ENCODE peak calls at places on chromosomes 3 and 15, in four cellular contexts. K is nephron progenitor cell; W is H1; F is activated CD8-positive, alpha-beta T cell treated with anti-CD3 and anti-CD28 coated beads for 36 hours. P is an unnamed sample.

GRCh38 chr3:122594025-122594424 is 16.6 kb downstream of the PARP15 start:
- DNase-seq in K (no peak), W (no peak), F (no peak), P (no peak)

GRCh38 chr15:57376695-57377477 is 581 bp downstream of the CGNL1 start:
- DNase-seq in K (peak; percentile 59), W (no peak), F (no peak), P (peak; percentile 27)

GRCh38 chr3:186254676-186255665 is 107.1 kb downstream of the DGKG start:
- DNase-seq in K (no peak), W (no peak), F (peak; percentile 73), P (peak; percentile 61)

GRCh38 chr3:40584625-40585189 is 59.9 kb downstream of the ZNF621 start:
- DNase-seq in K (peak; percentile 94), W (peak; percentile 65), F (peak; percentile 83), P (peak; percentile 66)

GRCh38 chr3:14220933-14221332 is 42.3 kb downstream of the LSM3 start:
- DNase-seq in K (no peak), W (no peak), F (no peak), P (no peak)

GRCh38 chr15:89707577-89707976 is 17.0 kb downstream of the WDR93 start:
- DNase-seq in K (no peak), W (no peak), F (no peak), P (no peak)

GRCh38 chr15:67303490-67304363 is 49.1 kb downstream of the IQCH start:
- DNase-seq in K (no peak), W (no peak), F (peak; percentile 41), P (peak; percentile 21)

GRCh38 chr15:65212097-65212496 is 824 bp upstream of the CILP start:
- DNase-seq in K (no peak), W (no peak), F (peak; percentile 84), P (peak; percentile 69)

GRCh38 chr3:66039590-66039887 is 821 bp upstream of the MAGI1 start:
- DNase-seq in K (peak; percentile 56), W (no peak), F (no peak), P (peak; percentile 41)

GRCh38 chr3:191350389-191351090 is 20.2 kb upstream of the UTS2B start:
- DNase-seq in K (no peak), W (no peak), F (no peak), P (no peak)

GRCh38 chr3:81749285-81749684 is 12.2 kb downstream of the GBE1 start:
- DNase-seq in K (no peak), W (no peak), F (no peak), P (no peak)

GRCh38 chr15:51104512-51104911 is 9.8 kb upstream of the TNFAIP8L3 start:
- DNase-seq in K (peak; percentile 31), W (no peak), F (no peak), P (no peak)

GRCh38 chr15:92383528-92384326 is 10.0 kb upstream of the ST8SIA2 start:
- DNase-seq in K (peak; percentile 66), W (no peak), F (peak; percentile 56), P (peak; percentile 39)

GRCh38 chr3:73228000-73228399 is 166.5 kb downstream of the EBLN2 start:
- DNase-seq in K (no peak), W (no peak), F (no peak), P (no peak)

GRCh38 chr15:33656090-33656670 is 312.1 kb upstream of the CHRM5 start:
- DNase-seq in K (no peak), W (no peak), F (no peak), P (no peak)

GRCh38 chr3:153269730-153270129 is 107.7 kb downstream of the RAP2B start:
- DNase-seq in K (no peak), W (no peak), F (no peak), P (no peak)

GRCh38 chr15:63341898-63342297 is 39.7 kb downstream of the CA12 start:
- DNase-seq in K (no peak), W (no peak), F (no peak), P (no peak)

GRCh38 chr15:63348392-63348791 is 33.3 kb downstream of the CA12 start:
- DNase-seq in K (no peak), W (no peak), F (no peak), P (no peak)

GRCh38 chr15:63345391-63345752 is 36.3 kb downstream of the CA12 start:
- DNase-seq in K (no peak), W (no peak), F (no peak), P (no peak)

GRCh38 chr15:63347074-63347859 is 34.4 kb downstream of the CA12 start:
- DNase-seq in K (no peak), W (no peak), F (no peak), P (no peak)

GRCh38 chr15:63344737-63345390 is 36.8 kb downstream of the CA12 start:
- DNase-seq in K (no peak), W (no peak), F (no peak), P (no peak)
- TF ChIP-seq CTCF in K (no peak), W (no peak), F (no peak), P (no peak)

DNA sequence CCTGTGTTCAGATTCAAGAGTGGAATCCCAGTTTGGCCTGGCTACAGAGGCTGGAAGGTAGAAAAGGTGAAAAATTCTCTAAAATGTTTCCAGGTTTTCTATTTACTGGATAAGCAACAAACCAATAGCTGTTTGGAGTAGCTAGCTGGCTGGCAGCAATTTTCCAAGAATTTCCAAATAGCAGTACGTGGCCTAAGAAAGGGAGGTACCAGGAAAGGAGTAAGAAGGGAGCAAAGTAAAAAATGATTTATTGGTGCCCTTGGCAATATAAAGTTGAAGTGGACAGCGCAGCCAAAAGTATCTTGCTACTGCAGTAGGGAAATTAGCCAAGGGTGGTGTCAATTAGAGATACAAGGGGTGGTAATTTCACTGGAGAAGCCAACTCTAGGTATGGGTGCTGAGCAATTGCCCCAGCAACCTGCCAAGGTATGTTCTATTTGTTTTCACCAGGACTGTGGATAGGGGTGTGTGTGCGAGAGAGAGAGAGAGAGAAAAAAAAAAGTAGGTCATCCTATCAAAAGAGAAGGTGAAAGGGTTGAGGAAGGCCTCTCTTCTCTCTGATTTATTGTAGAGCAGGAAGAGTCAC is 40.8 kb upstream of the THBS1 start:
- DNase-seq in K (no peak), W (no peak), F (no peak), P (no peak)
- TF ChIP-seq CTCF in K (no peak), W (no peak), F (no peak), P (no peak)

GRCh38 chr3:138270245-138270644 is 59.4 kb downstream of the NME9 start:
- DNase-seq in K (no peak), W (no peak), F (no peak), P (no peak)
- TF ChIP-seq CTCF in K (no peak), W (no peak), F (no peak), P (no peak)

GRCh38 chr3:36843065-36844051 is 79.0 kb upstream of the DCLK3 start:
- DNase-seq in K (peak; percentile 27), W (peak; percentile 69), F (peak; percentile 81), P (peak; percentile 46)
- TF ChIP-seq CTCF in K (peak; percentile 24), W (peak; percentile 90), F (peak; percentile 73), P (peak; percentile 78)

DNA sequence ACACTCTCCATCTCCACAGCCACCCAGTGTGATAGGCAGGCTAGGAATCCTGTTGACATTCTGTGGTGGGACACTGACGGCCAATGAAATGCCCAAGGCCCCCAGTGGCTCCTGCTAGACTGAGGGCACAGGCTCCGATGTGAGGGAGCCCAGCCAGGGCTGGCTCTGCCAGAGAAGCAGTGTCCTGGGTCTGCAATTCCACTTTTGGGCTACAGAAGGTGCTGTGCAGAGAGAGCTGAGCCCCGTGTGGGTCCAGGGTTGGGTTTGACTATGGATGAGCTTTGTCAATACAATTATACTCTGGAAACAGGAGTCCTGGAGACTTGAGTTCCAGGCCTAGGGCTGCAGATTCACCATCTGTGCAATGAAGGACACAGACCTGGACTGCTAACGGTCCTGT is 55.7 kb upstream of the TMEM115 start:
- DNase-seq in K (no peak), W (no peak), F (no peak), P (no peak)
- TF ChIP-seq CTCF in K (no peak), W (no peak), F (no peak), P (no peak)